ENCODE peak calls at places on chromosomes 3 and 15, in seven cellular contexts. L, G, O, A, Q, N and K are unnamed samples. For H3K9me3, the result is how much of the 10 kb centered on the place peaks cover.

GRCh38 chr3:51706788-51707731 is at the start of gene GRM2:
- DNase-seq in A (peak), O (peak), G (peak), Q (peak), N (peak), L (peak), K (peak)

GRCh38 chr3:50617096-50617791 is at the start of gene MAPKAPK3:
- DNase-seq in A (no peak), N (peak), G (no peak), Q (peak), L (no peak), O (peak), K (peak)

GRCh38 chr3:165640031-165640430 is 197.2 kb downstream of the BCHE start:
- DNase-seq in Q (no peak), N (no peak), G (no peak), O (no peak), A (no peak), L (no peak), K (no peak)

GRCh38 chr3:65194044-65194714 is 506.4 kb upstream of the ADAMTS9 start:
- DNase-seq in N (no peak), L (no peak), Q (no peak), O (peak), A (no peak), G (no peak), K (no peak)

GRCh38 chr3:175489406-175489805 is 630.3 kb downstream of the NAALADL2 start:
- DNase-seq in L (no peak), G (no peak), A (no peak), N (no peak), Q (no peak), O (no peak), K (no peak)

GRCh38 chr3:129965937-129966336 is 8.6 kb upstream of the TRH start:
- DNase-seq in G (no peak), N (no peak), L (no peak), A (no peak), O (no peak), Q (no peak), K (no peak)

GRCh38 chr3:76107935-76108570 is 322.7 kb upstream of the ZNF717 start:
- DNase-seq in G (peak), Q (no peak), L (no peak), N (no peak), A (peak), O (peak), K (no peak)

GRCh38 chr3:62445267-62445666 is 71.9 kb upstream of the FEZF2 start:
- DNase-seq in N (no peak), G (peak), A (no peak), O (no peak), L (no peak), Q (no peak), K (no peak)

GRCh38 chr3:49339947-49340800 is at the start of gene USP4:
- DNase-seq in N (peak), G (peak), L (peak), Q (peak), A (peak), O (peak), K (peak)

GRCh38 chr3:117735481-117736101 is 1026.0 kb downstream of the TUSC7 start:
- DNase-seq in O (no peak), N (no peak), G (peak), L (no peak), A (no peak), Q (no peak), K (no peak)

GRCh38 chr3:57815034-57815433 is 58.9 kb downstream of the SLMAP start:
- DNase-seq in O (no peak), L (no peak), G (no peak), N (no peak), A (no peak), Q (no peak), K (no peak)

GRCh38 chr3:160183375-160184076 is 41.7 kb upstream of the C3orf80 start:
- DNase-seq in L (no peak), O (no peak), A (peak), Q (no peak), N (no peak), G (peak), K (no peak)

GRCh38 chr15:72082176-72082575 is 35.8 kb downstream of the MYO9A start:
- DNase-seq in N (no peak), L (no peak), G (no peak), O (no peak), Q (no peak), A (no peak), K (no peak)

GRCh38 chr3:79392479-79392878 is 375.3 kb downstream of the ROBO1 start:
- DNase-seq in Q (no peak), N (no peak), O (no peak), A (no peak), G (peak), L (no peak), K (no peak)

GRCh38 chr15:89907289-89907688 is 5.5 kb downstream of the ARPIN start:
- DNase-seq in O (no peak), Q (no peak), L (no peak), A (no peak), N (no peak), G (no peak), K (no peak)

GRCh38 chr3:62421275-62421674 is 47.9 kb upstream of the FEZF2 start:
- DNase-seq in A (no peak), Q (no peak), O (no peak), N (no peak), L (no peak), G (no peak), K (no peak)

GRCh38 chr3:155889212-155889611 is 18.8 kb downstream of the GMPS start:
- DNase-seq in A (no peak), G (no peak), L (no peak), N (peak), Q (no peak), O (no peak), K (no peak)

GRCh38 chr15:69997701-69998273 is 99.9 kb downstream of the TLE3 start:
- DNase-seq in N (peak), O (no peak), L (no peak), G (peak), Q (peak), A (no peak), K (peak)

GRCh38 chr15:63466378-63467192 is 37.8 kb upstream of the USP3 start:
- DNase-seq in Q (no peak), O (peak), L (peak), N (no peak), A (peak), G (peak), K (no peak)

GRCh38 chr15:89672221-89673161 is 6.7 kb downstream of the PLIN1 start:
- DNase-seq in L (no peak), G (peak), Q (no peak), A (peak), O (no peak), N (no peak), K (no peak)

GRCh38 chr3:194281766-194282165 is 69.4 kb downstream of the CPN2 start:
- DNase-seq in Q (peak), A (no peak), O (no peak), L (peak), G (no peak), N (no peak), K (peak)

GRCh38 chr3:138609898-138610266 is 1.3 kb downstream of the FAIM start:
- DNase-seq in Q (no peak), A (peak), N (no peak), L (no peak), O (no peak), G (no peak), K (no peak)

GRCh38 chr15:48981941-48982340 is 18.2 kb upstream of the SHC4 start:
- DNase-seq in G (no peak), O (no peak), L (no peak), N (no peak), Q (no peak), A (no peak), K (no peak)

GRCh38 chr15:48984811-48985352 is 21.2 kb upstream of the SHC4 start:
- DNase-seq in O (no peak), A (no peak), Q (no peak), G (no peak), L (no peak), N (no peak), K (no peak)

GRCh38 chr15:48986240-48986639 is 22.5 kb upstream of the SHC4 start:
- DNase-seq in G (no peak), O (no peak), A (no peak), N (no peak), L (no peak), Q (no peak), K (no peak)

GRCh38 chr15:48987142-48987541 is 23.4 kb upstream of the SHC4 start:
- DNase-seq in N (no peak), G (no peak), L (no peak), A (no peak), Q (no peak), O (no peak), K (no peak)

GRCh38 chr15:48984021-48984420 is 20.3 kb upstream of the SHC4 start:
- DNase-seq in A (no peak), L (no peak), N (no peak), G (no peak), Q (no peak), O (no peak), K (no peak)
- H3K27ac ChIP-seq in A (no peak), L (no peak), N (no peak), G (no peak), Q (peak), O (no peak), K (no peak)

DNA sequence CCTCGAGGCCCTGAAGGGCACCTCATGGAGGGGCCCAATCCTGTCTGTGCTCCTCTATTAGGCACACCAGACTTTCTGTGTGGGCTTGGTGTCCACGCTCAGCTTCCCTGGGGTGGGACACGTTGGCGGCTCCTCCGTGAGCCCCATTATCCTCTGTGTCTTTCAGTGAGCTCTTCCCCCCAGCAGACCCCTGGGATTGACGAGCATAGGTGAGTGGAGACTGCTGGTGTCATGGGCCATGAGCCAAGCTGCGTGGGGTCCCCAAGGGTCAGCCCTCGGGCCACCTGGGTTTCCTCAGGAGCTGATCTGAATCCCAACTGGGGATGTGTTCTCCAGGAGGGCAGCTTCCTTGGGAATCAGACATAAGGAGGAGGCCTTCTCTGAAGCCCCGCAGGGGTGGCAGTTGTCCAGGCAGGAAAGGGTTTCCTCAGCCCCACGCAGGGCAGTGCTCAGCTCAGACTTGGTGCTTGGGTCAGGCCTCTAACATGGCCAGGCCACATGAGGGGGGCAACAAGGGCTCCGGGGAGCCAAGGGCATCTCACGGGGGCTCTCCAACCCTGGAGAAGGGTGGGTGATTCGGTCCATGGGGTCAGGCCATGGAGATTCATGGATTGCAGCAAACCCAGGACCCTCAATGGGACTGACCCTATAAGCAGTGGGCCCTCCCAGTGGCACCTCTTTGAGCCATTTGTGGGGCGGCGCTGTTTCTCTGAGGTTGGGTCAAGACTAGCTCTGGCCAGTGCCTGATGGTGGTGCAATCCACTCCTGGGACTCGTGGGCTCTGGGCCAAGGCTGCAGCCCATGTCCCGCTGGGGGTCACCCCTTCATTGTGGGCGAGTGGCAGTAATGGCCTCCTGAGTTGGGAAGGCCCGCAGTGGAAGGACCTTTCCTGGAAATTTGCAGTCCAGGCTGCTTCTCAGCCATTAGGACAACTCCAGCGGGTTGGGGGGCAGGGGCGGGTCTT is 222.5 kb downstream of the SNRPN start:
- DNase-seq in Q (peak), O (no peak), L (peak), G (no peak), A (peak), N (peak), K (peak)
- H3K9me3 ChIP-seq in Q (under half), O (under half), L (under half), G (under half), A (under half), N (under half), K (under half)

GRCh38 chr15:83112233-83112958 is 5.0 kb downstream of the TM6SF1 start:
- DNase-seq in A (no peak), O (no peak), N (no peak), G (peak), Q (no peak), L (no peak), K (no peak)
- H3K27ac ChIP-seq in A (no peak), O (no peak), N (no peak), G (no peak), Q (no peak), L (no peak), K (peak)

GRCh38 chr3:44445786-44446185 is 31.7 kb downstream of the ZNF445 start:
- DNase-seq in L (no peak), O (no peak), N (no peak), A (no peak), Q (no peak), G (no peak), K (no peak)
- H3K9me3 ChIP-seq in L (under half), O (under half), N (under half), A (under half), Q (under half), G (under half), K (under half)

GRCh38 chr15:68672781-68673205 is 94.0 kb downstream of the CORO2B start:
- DNase-seq in A (no peak), G (no peak), O (peak), Q (no peak), N (peak), L (no peak), K (peak)
- H3K27ac ChIP-seq in A (no peak), G (no peak), O (no peak), Q (no peak), N (no peak), L (no peak), K (no peak)

GRCh38 chr3:197234947-197235914 is 63.2 kb downstream of the DLG1 start:
- DNase-seq in O (no peak), A (no peak), G (peak), N (no peak), L (no peak), Q (no peak), K (no peak)

GRCh38 chr3:197238842-197239241 is 59.6 kb downstream of the DLG1 start:
- DNase-seq in Q (no peak), N (no peak), G (no peak), O (no peak), A (no peak), L (no peak), K (no peak)

GRCh38 chr3:197236362-197236761 is 62.0 kb downstream of the DLG1 start:
- DNase-seq in G (no peak), O (no peak), A (no peak), N (no peak), Q (no peak), L (no peak), K (no peak)

GRCh38 chr3:197239857-197240256 is 58.6 kb downstream of the DLG1 start:
- DNase-seq in Q (no peak), N (no peak), A (no peak), O (no peak), G (no peak), L (no peak), K (no peak)

GRCh38 chr3:197237897-197238296 is 60.5 kb downstream of the DLG1 start:
- DNase-seq in Q (no peak), L (no peak), A (no peak), O (no peak), N (no peak), G (no peak), K (no peak)
- H3K9me3 ChIP-seq in Q (under half), L (under half), A (under half), O (under half), N (under half), G (under half), K (under half)